ENCODE peak calls at places on chromosomes 12 and 14, in six cellular contexts. P is PC-3, I is psoas muscle, J is stomach, L is body of pancreas, Y is left lung. C is an unnamed sample.

GRCh38 chr12:124240493-124240892 is 54.4 kb upstream of the RFLNA start:
- DNase-seq in P (no peak), I (no peak), J (no peak), L (no peak), Y (no peak), C (no peak)

GRCh38 chr12:1443421-1444141 is 150.8 kb downstream of the FBXL14 start:
- DNase-seq in P (no peak), I (no peak), J (no peak), L (no peak), Y (no peak), C (peak; percentile 54)

GRCh38 chr12:131850856-131851559 is 22.8 kb downstream of the MMP17 start:
- DNase-seq in P (no peak), I (no peak), J (peak; percentile 65), L (peak; percentile 70), Y (no peak), C (no peak)

GRCh38 chr12:119180380-119181040 is 1.8 kb downstream of the HSPB8 start:
- DNase-seq in P (no peak), I (peak; percentile 74), J (peak; percentile 31), L (no peak), Y (no peak), C (no peak)

GRCh38 chr12:14665354-14666348 is 30.7 kb downstream of the GUCY2C start:
- DNase-seq in P (no peak), I (no peak), J (no peak), L (no peak), Y (no peak), C (no peak)

GRCh38 chr14:94748667-94749347 is 21.1 kb downstream of the GSC start:
- DNase-seq in P (peak; percentile 42), I (no peak), J (peak; percentile 32), L (peak; percentile 52), Y (no peak), C (no peak)

GRCh38 chr14:68140111-68140741 is 320.6 kb downstream of the RAD51B start:
- DNase-seq in P (peak; percentile 99), I (no peak), J (peak; percentile 38), L (peak; percentile 44), Y (no peak), C (no peak)

GRCh38 chr12:14629832-14630688 is 62.4 kb upstream of the PLBD1 start:
- DNase-seq in P (peak; percentile 76), I (peak; percentile 40), J (peak; percentile 75), L (peak; percentile 81), Y (no peak), C (peak; percentile 63)

GRCh38 chr12:102479984-102480383 is 379 bp downstream of the IGF1 start:
- DNase-seq in P (no peak), I (no peak), J (no peak), L (no peak), Y (no peak), C (no peak)

GRCh38 chr14:75141967-75142366 is 15.1 kb upstream of the NEK9 start:
- DNase-seq in P (peak; percentile 22), I (no peak), J (no peak), L (no peak), Y (no peak), C (no peak)

GRCh38 chr12:28620281-28620680 is 430.0 kb downstream of the CCDC91 start:
- DNase-seq in P (no peak), I (no peak), J (no peak), L (no peak), Y (no peak), C (no peak)

GRCh38 chr12:6919588-6919987 is 5.2 kb downstream of the ENO2 start:
- DNase-seq in P (no peak), I (no peak), J (no peak), L (no peak), Y (no peak), C (no peak)

GRCh38 chr12:12088761-12089160 is 18.0 kb downstream of the BCL2L14 start:
- DNase-seq in P (no peak), I (no peak), J (no peak), L (no peak), Y (no peak), C (no peak)

GRCh38 chr14:26412421-26412820 is 185.4 kb downstream of the NOVA1 start:
- DNase-seq in P (no peak), I (no peak), J (no peak), L (no peak), Y (no peak), C (no peak)

GRCh38 chr12:77923882-77924281 is 93.2 kb downstream of the NAV3 start:
- DNase-seq in P (no peak), I (no peak), J (no peak), L (no peak), Y (no peak), C (no peak)

GRCh38 chr12:28568083-28568482 is 377.8 kb downstream of the CCDC91 start:
- DNase-seq in P (peak; percentile 73), I (peak; percentile 33), J (peak; percentile 27), L (no peak), Y (no peak), C (no peak)

GRCh38 chr14:31934767-31935266 is 142.3 kb upstream of the ARHGAP5 start:
- DNase-seq in P (peak; percentile 61), I (no peak), J (no peak), L (peak; percentile 18), Y (no peak), C (peak; percentile 54)

GRCh38 chr14:36069535-36069900 is 107.0 kb downstream of the PTCSC3 start:
- DNase-seq in P (peak; percentile 70), I (no peak), J (peak; percentile 32), L (peak; percentile 59), Y (peak; percentile 21), C (no peak)

GRCh38 chr12:120015313-120015712 is 26.3 kb downstream of the BICDL1 start:
- DNase-seq in P (no peak), I (no peak), J (no peak), L (no peak), Y (no peak), C (no peak)

GRCh38 chr12:82818276-82819035 is 131.8 kb downstream of the TMTC2 start:
- DNase-seq in P (peak; percentile 28), I (no peak), J (no peak), L (no peak), Y (no peak), C (no peak)

GRCh38 chr14:54606631-54607133 is 39.8 kb downstream of the SAMD4A start:
- DNase-seq in P (peak; percentile 55), I (peak; percentile 45), J (no peak), L (no peak), Y (no peak), C (no peak)

GRCh38 chr14:80549141-80549540 is 337.8 kb upstream of the DIO2 start:
- DNase-seq in P (no peak), I (no peak), J (no peak), L (no peak), Y (no peak), C (no peak)

GRCh38 chr14:65228436-65228835 is 126.1 kb upstream of the MAX start:
- DNase-seq in P (no peak), I (no peak), J (no peak), L (no peak), Y (no peak), C (no peak)

GRCh38 chr14:40199101-40199500 is 766.9 kb upstream of the FBXO33 start:
- DNase-seq in P (no peak), I (no peak), J (no peak), L (no peak), Y (no peak), C (no peak)
- H3K4me1 ChIP-seq in P (peaks cover 8% of the 10 kb centered on the region), I (no peaks in the 10 kb centered on the region), J (no peaks in the 10 kb centered on the region), L (no peaks in the 10 kb centered on the region), Y (no peaks in the 10 kb centered on the region), C (no peaks in the 10 kb centered on the region)

GRCh38 chr12:122412851-122413433 is 9.5 kb downstream of the CLIP1 start:
- DNase-seq in P (no peak), I (no peak), J (no peak), L (no peak), Y (no peak), C (no peak)
- H3K27ac ChIP-seq in P (no peak overlapping the region), I (peak overlapping the region; percentile 82), J (peak overlapping the region; percentile 79), L (peak overlapping the region; percentile 3), Y (peak overlapping the region; percentile 67), C (peak overlapping the region; percentile 83)

GRCh38 chr14:76763362-76764041 is 2.2 kb downstream of the VASH1 start:
- DNase-seq in P (no peak), I (no peak), J (no peak), L (no peak), Y (no peak), C (peak; percentile 6)
- H3K4me3 ChIP-seq in P (no peak overlapping the region), I (peak overlapping the region; percentile 75), J (no peak overlapping the region), L (no peak overlapping the region), Y (peak overlapping the region; percentile 69), C (peak overlapping the region; percentile 82)

DNA sequence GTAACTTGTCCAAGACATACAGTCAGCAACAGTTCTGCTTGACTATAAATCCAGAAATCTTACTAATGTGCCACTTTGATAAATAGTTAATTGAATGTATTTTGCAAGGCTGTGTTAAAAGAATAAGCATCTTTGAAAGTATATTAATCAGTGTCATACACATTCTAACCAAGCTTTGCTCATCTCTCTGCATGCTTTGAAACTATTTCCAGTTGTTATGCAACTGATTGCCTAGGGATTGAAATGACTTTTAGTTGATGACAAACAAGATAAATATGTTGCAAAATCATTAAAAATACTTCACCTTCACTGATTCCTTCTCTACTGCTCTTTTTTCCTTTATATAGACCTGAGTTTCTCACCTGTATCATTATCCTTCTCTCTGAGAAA is 91.3 kb downstream of the AEBP2 start:
- DNase-seq in P (no peak), I (no peak), J (no peak), L (no peak), Y (no peak), C (no peak)
- H3K4me1 ChIP-seq in P (peaks cover 19% of the 10 kb centered on the region), I (no peaks in the 10 kb centered on the region), J (no peaks in the 10 kb centered on the region), L (no peaks in the 10 kb centered on the region), Y (no peaks in the 10 kb centered on the region), C (no peaks in the 10 kb centered on the region)

DNA sequence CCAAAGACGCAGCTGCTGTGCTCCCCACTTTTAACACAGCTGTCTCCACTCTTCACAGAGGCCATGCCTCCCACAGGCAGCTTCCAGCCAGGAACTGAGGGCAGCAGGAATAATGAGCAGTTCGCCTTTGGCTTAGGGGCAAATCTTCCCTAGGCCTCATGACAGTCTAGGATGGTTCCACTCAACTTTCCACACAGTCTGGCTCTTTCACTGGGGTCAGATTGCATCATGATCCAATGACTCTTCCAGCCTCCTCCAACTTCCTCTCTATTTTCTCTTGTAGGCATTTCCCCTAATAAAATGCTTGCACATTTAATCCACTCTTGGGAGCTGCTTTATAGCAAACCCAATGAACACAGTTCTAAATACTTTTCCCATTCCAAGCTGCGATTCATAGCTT is 271.6 kb upstream of the ATP2B1 start:
- DNase-seq in P (peak; percentile 52), I (no peak), J (no peak), L (no peak), Y (no peak), C (no peak)
- H3K27ac ChIP-seq in P (peak overlapping the region; percentile 43), I (no peak overlapping the region), J (no peak overlapping the region), L (no peak overlapping the region), Y (peak overlapping the region; percentile 24), C (no peak overlapping the region)

GRCh38 chr12:65926119-65927004 is 102.1 kb downstream of the HMGA2 start:
- DNase-seq in P (no peak), I (no peak), J (no peak), L (no peak), Y (no peak), C (no peak)
- H3K4me3 ChIP-seq in P (no peak overlapping the region), I (no peak overlapping the region), J (no peak overlapping the region), L (no peak overlapping the region), Y (no peak overlapping the region), C (no peak overlapping the region)

DNA sequence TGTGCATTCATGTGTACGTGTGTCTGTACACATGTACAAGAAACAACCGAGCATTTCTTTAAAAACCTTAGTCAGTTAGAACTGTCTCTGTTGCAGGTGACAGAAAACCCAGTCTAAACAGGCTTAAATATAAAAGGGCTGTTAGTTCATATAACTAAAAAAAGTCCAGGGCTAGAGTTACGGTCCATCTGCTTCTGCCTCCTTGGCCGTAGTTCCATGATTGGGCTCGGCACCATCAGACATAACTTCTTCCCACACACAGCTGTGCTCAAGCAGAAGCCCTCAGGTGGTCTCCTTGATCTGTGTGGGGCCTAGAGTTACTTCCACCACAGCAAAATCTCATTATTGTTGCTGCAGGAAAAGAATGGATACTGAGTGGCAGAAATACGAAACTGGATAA is 34.6 kb downstream of the CKB start:
- DNase-seq in P (no peak), I (no peak), J (no peak), L (no peak), Y (no peak), C (no peak)
- H3K4me1 ChIP-seq in P (peaks cover 12% of the 10 kb centered on the region), I (peaks cover 38% of the 10 kb centered on the region), J (no peaks in the 10 kb centered on the region), L (peaks cover 4% of the 10 kb centered on the region), Y (no peaks in the 10 kb centered on the region), C (no peaks in the 10 kb centered on the region)